ENCODE peak calls at places on chromosome 21, in ten cellular contexts. U is mesendoderm, R is mucosa of gallbladder, P is amniotic stem cell, N is naive B cell, I is LoVo, O is AG20443, Q is NCI-H1105, M is M059J, S is HFF-Myc. K is an unnamed sample.

GRCh38 chr21:26982767-26983166 is 15.9 kb upstream of the ADAMTS5 start:
- DNase-seq in N (no peak), P (no peak), O (no peak), M (peak), I (peak), S (no peak), Q (no peak), R (no peak), U (no peak), K (no peak)

GRCh38 chr21:26115899-26116298 is 54.7 kb downstream of the APP start:
- DNase-seq in R (no peak), M (peak), O (peak), I (no peak), S (no peak), Q (peak), N (no peak), U (no peak), P (no peak), K (no peak)

GRCh38 chr21:46111193-46111571 is 13.3 kb downstream of the COL6A2 start:
- DNase-seq in P (no peak), I (no peak), N (no peak), O (peak), R (no peak), U (no peak), Q (no peak), S (no peak), M (no peak), K (no peak)

GRCh38 chr21:29307718-29308455 is 9.2 kb downstream of the BACH1 start:
- DNase-seq in N (peak), U (no peak), M (no peak), I (no peak), R (no peak), Q (no peak), O (no peak), P (no peak), S (no peak), K (no peak)

GRCh38 chr21:36821032-36821299 is 122.1 kb downstream of the SIM2 start:
- DNase-seq in Q (no peak), O (no peak), U (no peak), R (no peak), M (no peak), N (no peak), I (no peak), S (no peak), P (no peak), K (no peak)

GRCh38 chr21:46286668-46286982 is 483 bp downstream of the YBEY start:
- DNase-seq in R (no peak), U (no peak), M (no peak), O (peak), I (no peak), S (no peak), Q (no peak), P (no peak), N (no peak), K (no peak)

GRCh38 chr21:37074195-37074510 is 1.1 kb downstream of the TTC3 start:
- DNase-seq in O (peak), N (no peak), R (no peak), S (no peak), U (no peak), I (no peak), M (peak), P (no peak), Q (peak), K (no peak)

GRCh38 chr21:41662161-41662560 is 104.7 kb downstream of the RIPK4 start:
- DNase-seq in N (no peak), O (no peak), S (no peak), I (no peak), U (no peak), Q (no peak), R (no peak), M (no peak), P (no peak), K (no peak)

GRCh38 chr21:45996311-45997204 is 15.0 kb downstream of the COL6A1 start:
- DNase-seq in N (no peak), O (no peak), R (no peak), U (no peak), I (no peak), S (no peak), M (no peak), Q (no peak), P (no peak), K (no peak)

K was measured in HTR-8/SVneo.